ENCODE peak calls at places on chromosomes 12 and 14, in four cellular contexts. I is K562, U is H1, A is GM12878. P is an unnamed sample.

GRCh38 chr12:49422038-49422575 is 54.8 kb downstream of the SPATS2 start:
- DNase-seq in I (no peak), U (no peak), A (no peak), P (no peak)

GRCh38 chr12:62600038-62600437 is 133.4 kb downstream of the MON2 start:
- DNase-seq in I (no peak), U (no peak), A (no peak), P (no peak)

GRCh38 chr14:92520102-92520651 is 6.6 kb downstream of the RIN3 start:
- DNase-seq in I (no peak), U (no peak), A (no peak), P (no peak)

GRCh38 chr14:92493492-92493891 is 20.1 kb upstream of the RIN3 start:
- DNase-seq in I (no peak), U (no peak), A (no peak), P (no peak)

GRCh38 chr12:119176267-119177055 is 2.3 kb upstream of the HSPB8 start:
- DNase-seq in I (peak; percentile 16), U (no peak), A (no peak), P (no peak)

GRCh38 chr12:86772688-86773087 is 516.5 kb upstream of the MGAT4C start:
- DNase-seq in I (no peak), U (no peak), A (no peak), P (no peak)

GRCh38 chr14:76473381-76474263 is 97.7 kb downstream of the ESRRB start:
- DNase-seq in I (no peak), U (no peak), A (no peak), P (no peak)

GRCh38 chr14:76759589-76759988 is 1.7 kb upstream of the VASH1 start:
- DNase-seq in I (no peak), U (no peak), A (no peak), P (peak; percentile 1)

GRCh38 chr12:128810182-128811127 is 13.3 kb downstream of the SLC15A4 start:
- DNase-seq in I (no peak), U (no peak), A (peak; percentile 92), P (peak; percentile 42)

GRCh38 chr14:99971929-99972747 is 93.1 kb upstream of the EVL start:
- DNase-seq in I (peak; percentile 14), U (no peak), A (no peak), P (peak; percentile 67)

GRCh38 chr12:27922591-27923139 is 49.9 kb downstream of the PTHLH start:
- DNase-seq in I (no peak), U (no peak), A (no peak), P (no peak)

GRCh38 chr14:64717870-64718269 is 13.6 kb downstream of the PLEKHG3 start:
- DNase-seq in I (no peak), U (no peak), A (no peak), P (no peak)

GRCh38 chr12:1630827-1631591 is 2.0 kb downstream of the WNT5B start:
- DNase-seq in I (no peak), U (no peak), A (no peak), P (peak; percentile 49)

GRCh38 chr14:50222061-50222613 is 9.2 kb downstream of the SOS2 start:
- DNase-seq in I (no peak), U (no peak), A (no peak), P (no peak)

GRCh38 chr12:2076196-2076570 is 23.4 kb downstream of the CACNA1C start:
- DNase-seq in I (no peak), U (no peak), A (no peak), P (no peak)

GRCh38 chr14:70289138-70289537 is 70.3 kb downstream of the COX16 start:
- DNase-seq in I (no peak), U (no peak), A (peak; percentile 19), P (no peak)

GRCh38 chr12:95836185-95836609 is 22.6 kb upstream of the SNRPF start:
- DNase-seq in I (no peak), U (no peak), A (no peak), P (peak; percentile 21)

GRCh38 chr12:31868980-31869379 is 90.2 kb upstream of the RESF1 start:
- DNase-seq in I (no peak), U (no peak), A (no peak), P (peak; percentile 40)

GRCh38 chr12:131132118-131132892 is 178.6 kb downstream of the ADGRD1 start:
- DNase-seq in I (peak; percentile 84), U (peak; percentile 61), A (no peak), P (peak; percentile 89)

GRCh38 chr14:23182372-23183014 is 967 bp downstream of the SLC7A8 start:
- DNase-seq in I (no peak), U (peak; percentile 38), A (no peak), P (no peak)

GRCh38 chr12:93880853-93881522 is 203.8 kb downstream of the CRADD start:
- DNase-seq in I (no peak), U (no peak), A (no peak), P (no peak)

GRCh38 chr14:63209160-63209559 is 4.9 kb downstream of the RHOJ start:
- DNase-seq in I (no peak), U (no peak), A (no peak), P (no peak)

GRCh38 chr14:56137842-56138241 is 19.6 kb downstream of the PELI2 start:
- DNase-seq in I (no peak), U (no peak), A (no peak), P (no peak)

GRCh38 chr14:91185721-91186120 is 58.8 kb downstream of the GPR68 start:
- DNase-seq in I (no peak), U (no peak), A (no peak), P (peak; percentile 30)

GRCh38 chr12:42588981-42589464 is 523 bp downstream of the PRICKLE1 start:
- DNase-seq in I (peak; percentile 31), U (no peak), A (no peak), P (peak; percentile 74)

GRCh38 chr12:559208-559905 is 99.6 kb downstream of the B4GALNT3 start:
- DNase-seq in I (no peak), U (no peak), A (no peak), P (no peak)

GRCh38 chr14:63510538-63510937 is 32.6 kb downstream of the PPP2R5E start:
- DNase-seq in I (no peak), U (no peak), A (peak; percentile 66), P (no peak)

GRCh38 chr14:91286530-91286937 is 42.0 kb upstream of the GPR68 start:
- DNase-seq in I (peak; percentile 75), U (peak; percentile 65), A (peak; percentile 21), P (peak; percentile 83)

GRCh38 chr12:90124914-90125313 is 416.3 kb upstream of the ATP2B1 start:
- DNase-seq in I (no peak), U (no peak), A (no peak), P (no peak)

GRCh38 chr12:112836736-112837628 is 45.4 kb downstream of the RPH3A start:
- DNase-seq in I (no peak), U (no peak), A (no peak), P (peak; percentile 52)

GRCh38 chr14:50762001-50762930 is 68.7 kb downstream of the NIN start:
- DNase-seq in I (no peak), U (no peak), A (no peak), P (no peak)

GRCh38 chr14:23492618-23493272 is 23.2 kb downstream of the NGDN start:
- DNase-seq in I (no peak), U (no peak), A (no peak), P (no peak)

GRCh38 chr12:113747048-113747447 is 219.1 kb downstream of the RBM19 start:
- DNase-seq in I (peak; percentile 86), U (no peak), A (no peak), P (no peak)

GRCh38 chr14:74739293-74740030 is 23.7 kb upstream of the YLPM1 start:
- DNase-seq in I (no peak), U (no peak), A (no peak), P (no peak)
- TF ChIP-seq NRF1 in I (no peak), U (no peak), A (no peak), P (no peak)

GRCh38 chr12:124856842-124857178 is 6.9 kb downstream of the SCARB1 start:
- DNase-seq in I (no peak), U (no peak), A (no peak), P (no peak)

GRCh38 chr12:124855275-124855957 is 8.2 kb downstream of the SCARB1 start:
- DNase-seq in I (no peak), U (no peak), A (no peak), P (no peak)

GRCh38 chr12:124856132-124856841 is 7.4 kb downstream of the SCARB1 start:
- DNase-seq in I (peak; percentile 52), U (no peak), A (no peak), P (no peak)

GRCh38 chr12:124854637-124855184 is 9.0 kb downstream of the SCARB1 start:
- DNase-seq in I (no peak), U (no peak), A (no peak), P (no peak)

DNA sequence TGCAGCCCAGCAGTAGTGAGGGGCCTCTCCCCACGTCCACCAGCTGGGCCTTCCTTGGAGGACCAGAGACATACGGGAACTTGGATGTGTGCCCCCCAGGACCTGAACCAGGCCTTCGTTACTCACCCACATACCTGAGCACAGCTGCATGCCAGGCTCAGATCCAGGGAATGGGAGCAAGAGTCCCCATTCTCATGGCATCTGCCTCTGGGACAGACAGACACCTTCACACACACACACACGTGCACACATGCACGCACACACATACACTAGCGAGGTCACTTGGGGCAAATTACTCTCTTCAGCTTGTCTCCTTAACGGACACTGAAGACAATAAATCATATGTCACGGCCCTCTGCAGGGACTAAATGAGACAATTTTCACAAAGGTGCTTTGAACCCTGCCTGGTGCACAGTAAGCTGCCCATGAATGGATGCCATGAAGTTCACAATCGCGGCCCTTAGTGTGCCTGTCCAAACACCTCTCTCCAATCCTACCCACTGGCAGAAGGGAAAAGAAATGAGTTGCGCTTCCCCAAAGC is 5.7 kb downstream of the SCARB1 start:
- DNase-seq in I (no peak), U (no peak), A (no peak), P (no peak)
- TF ChIP-seq NRF1 in I (no peak), U (no peak), A (no peak), P (no peak)

GRCh38 chr12:123094349-123095073 is 56.4 kb downstream of the PITPNM2 start:
- DNase-seq in I (peak; percentile 44), U (no peak), A (no peak), P (no peak)
- TF ChIP-seq NRF1 in I (no peak), U (no peak), A (no peak), P (no peak)

GRCh38 chr14:89651805-89652204 is 234.8 kb upstream of the FOXN3 start:
- DNase-seq in I (no peak), U (no peak), A (no peak), P (peak; percentile 44)

GRCh38 chr14:89646971-89647370 is 229.9 kb upstream of the FOXN3 start:
- DNase-seq in I (no peak), U (no peak), A (no peak), P (no peak)

GRCh38 chr14:89648510-89648909 is 231.5 kb upstream of the FOXN3 start:
- DNase-seq in I (no peak), U (no peak), A (no peak), P (no peak)

GRCh38 chr14:89650077-89650978 is 233.3 kb upstream of the FOXN3 start:
- DNase-seq in I (no peak), U (no peak), A (no peak), P (no peak)

GRCh38 chr14:89648924-89649323 is 231.9 kb upstream of the FOXN3 start:
- DNase-seq in I (no peak), U (no peak), A (no peak), P (no peak)
- TF ChIP-seq NRF1 in I (no peak), U (no peak), A (no peak), P (no peak)

DNA sequence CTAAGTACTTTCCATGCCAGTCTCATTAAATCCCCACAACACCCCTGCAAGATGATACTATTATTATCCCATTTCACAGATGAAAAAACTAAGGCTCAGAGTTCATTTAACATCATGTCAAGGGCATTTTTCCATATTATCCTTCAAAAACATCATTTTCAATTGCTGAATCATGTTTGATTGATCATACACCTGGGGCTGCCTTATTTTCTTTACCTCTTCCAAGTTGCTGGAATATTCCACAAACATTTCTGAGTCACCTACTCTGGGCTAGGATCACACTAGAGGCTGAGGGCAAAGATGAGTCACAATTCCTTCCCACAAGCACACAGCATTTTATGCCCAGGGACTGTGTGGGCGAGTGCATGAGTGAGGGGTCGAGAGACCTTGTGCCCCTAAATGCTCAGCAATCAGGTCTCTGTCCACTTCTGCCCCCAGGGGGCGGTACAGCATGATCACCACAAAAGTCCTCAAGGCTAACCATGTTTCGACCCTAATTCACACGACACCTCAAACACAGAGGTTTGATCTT is 14.1 kb upstream of the TMEM119 start:
- DNase-seq in I (peak; percentile 74), U (peak; percentile 53), A (no peak), P (peak; percentile 56)
- TF ChIP-seq NRF1 in I (no peak), U (no peak), A (no peak), P (no peak)